ENCODE peak calls at places on chromosomes 7 and 10, in ten cellular contexts. One of them, this sample, is unnamed.
A peak's percentile ranks its signal among the peaks of the same experiment; 100 is the strongest.

GRCh38 chr7:93055543-93056107 is 62.2 kb downstream of the SAMD9 start:
- DNase-seq in suprapubic skin: no peak
- DNase-seq in A549: peak; percentile 30
- DNase-seq in psoas muscle: no peak
- DNase-seq in GM23338: peak; percentile 66
- DNase-seq in K562: peak; percentile 11
- DNase-seq in cardiac muscle cell: peak; percentile 57
- DNase-seq in left ventricle myocardium inferior: no peak
- DNase-seq in AG04450: no peak
- DNase-seq in sigmoid colon: no peak
- DNase-seq in this sample: peak; percentile 49

GRCh38 chr7:37095122-37095521 is 353.5 kb downstream of the ELMO1 start:
- DNase-seq in cardiac muscle cell: no peak
- DNase-seq in suprapubic skin: no peak
- DNase-seq in GM23338: peak; percentile 14
- DNase-seq in K562: no peak
- DNase-seq in AG04450: no peak
- DNase-seq in left ventricle myocardium inferior: no peak
- DNase-seq in A549: no peak
- DNase-seq in psoas muscle: no peak
- DNase-seq in sigmoid colon: no peak
- DNase-seq in this sample: no peak

GRCh38 chr7:148650232-148650858 is 48.4 kb upstream of the CUL1 start:
- DNase-seq in GM23338: no peak
- DNase-seq in A549: no peak
- DNase-seq in psoas muscle: no peak
- DNase-seq in suprapubic skin: no peak
- DNase-seq in cardiac muscle cell: peak; percentile 12
- DNase-seq in K562: no peak
- DNase-seq in AG04450: peak; percentile 8
- DNase-seq in left ventricle myocardium inferior: no peak
- DNase-seq in sigmoid colon: no peak
- DNase-seq in this sample: peak; percentile 19

GRCh38 chr7:3120513-3120912 is 76.8 kb upstream of the CARD11 start:
- DNase-seq in sigmoid colon: no peak
- DNase-seq in GM23338: no peak
- DNase-seq in cardiac muscle cell: no peak
- DNase-seq in A549: no peak
- DNase-seq in AG04450: no peak
- DNase-seq in K562: peak; percentile 15
- DNase-seq in psoas muscle: no peak
- DNase-seq in suprapubic skin: no peak
- DNase-seq in left ventricle myocardium inferior: no peak
- DNase-seq in this sample: no peak

GRCh38 chr10:32556996-32557395 is 111.1 kb downstream of the CCDC7 start:
- DNase-seq in sigmoid colon: no peak
- DNase-seq in psoas muscle: no peak
- DNase-seq in suprapubic skin: no peak
- DNase-seq in AG04450: no peak
- DNase-seq in left ventricle myocardium inferior: no peak
- DNase-seq in K562: no peak
- DNase-seq in cardiac muscle cell: no peak
- DNase-seq in GM23338: no peak
- DNase-seq in A549: no peak
- DNase-seq in this sample: no peak

GRCh38 chr10:122486396-122487080 is 25.2 kb downstream of the HTRA1 start:
- DNase-seq in suprapubic skin: no peak
- DNase-seq in sigmoid colon: peak; percentile 53
- DNase-seq in K562: no peak
- DNase-seq in psoas muscle: no peak
- DNase-seq in GM23338: no peak
- DNase-seq in cardiac muscle cell: no peak
- DNase-seq in A549: no peak
- DNase-seq in AG04450: no peak
- DNase-seq in left ventricle myocardium inferior: no peak
- DNase-seq in this sample: no peak

GRCh38 chr10:79266543-79267312 is 80.5 kb upstream of the PPIF start:
- DNase-seq in AG04450: peak; percentile 74
- DNase-seq in left ventricle myocardium inferior: peak; percentile 70
- DNase-seq in sigmoid colon: peak; percentile 90
- DNase-seq in GM23338: no peak
- DNase-seq in A549: no peak
- DNase-seq in K562: no peak
- DNase-seq in psoas muscle: peak; percentile 80
- DNase-seq in cardiac muscle cell: no peak
- DNase-seq in suprapubic skin: peak; percentile 86
- DNase-seq in this sample: peak; percentile 86

GRCh38 chr7:151104411-151105235 is 18.3 kb downstream of the AGAP3 start:
- DNase-seq in suprapubic skin: no peak
- DNase-seq in left ventricle myocardium inferior: no peak
- DNase-seq in cardiac muscle cell: no peak
- DNase-seq in psoas muscle: no peak
- DNase-seq in A549: no peak
- DNase-seq in K562: no peak
- DNase-seq in sigmoid colon: no peak
- DNase-seq in GM23338: peak; percentile 91
- DNase-seq in AG04450: no peak
- DNase-seq in this sample: no peak

GRCh38 chr7:73851410-73852338 is 9.3 kb upstream of the TMEM270 start:
- DNase-seq in sigmoid colon: no peak
- DNase-seq in AG04450: peak; percentile 94
- DNase-seq in left ventricle myocardium inferior: no peak
- DNase-seq in GM23338: no peak
- DNase-seq in suprapubic skin: no peak
- DNase-seq in K562: peak; percentile 65
- DNase-seq in psoas muscle: no peak
- DNase-seq in A549: peak; percentile 62
- DNase-seq in cardiac muscle cell: no peak
- DNase-seq in this sample: peak; percentile 91

GRCh38 chr7:71867626-71868025 is 544.5 kb downstream of the CALN1 start:
- DNase-seq in K562: no peak
- DNase-seq in AG04450: no peak
- DNase-seq in GM23338: no peak
- DNase-seq in A549: no peak
- DNase-seq in suprapubic skin: no peak
- DNase-seq in sigmoid colon: no peak
- DNase-seq in left ventricle myocardium inferior: no peak
- DNase-seq in cardiac muscle cell: no peak
- DNase-seq in psoas muscle: no peak
- DNase-seq in this sample: no peak

GRCh38 chr7:71868797-71869196 is 543.3 kb downstream of the CALN1 start:
- DNase-seq in K562: no peak
- DNase-seq in cardiac muscle cell: no peak
- DNase-seq in GM23338: no peak
- DNase-seq in A549: no peak
- DNase-seq in suprapubic skin: no peak
- DNase-seq in left ventricle myocardium inferior: no peak
- DNase-seq in AG04450: no peak
- DNase-seq in sigmoid colon: no peak
- DNase-seq in psoas muscle: no peak
- DNase-seq in this sample: peak; percentile 22

DNA sequence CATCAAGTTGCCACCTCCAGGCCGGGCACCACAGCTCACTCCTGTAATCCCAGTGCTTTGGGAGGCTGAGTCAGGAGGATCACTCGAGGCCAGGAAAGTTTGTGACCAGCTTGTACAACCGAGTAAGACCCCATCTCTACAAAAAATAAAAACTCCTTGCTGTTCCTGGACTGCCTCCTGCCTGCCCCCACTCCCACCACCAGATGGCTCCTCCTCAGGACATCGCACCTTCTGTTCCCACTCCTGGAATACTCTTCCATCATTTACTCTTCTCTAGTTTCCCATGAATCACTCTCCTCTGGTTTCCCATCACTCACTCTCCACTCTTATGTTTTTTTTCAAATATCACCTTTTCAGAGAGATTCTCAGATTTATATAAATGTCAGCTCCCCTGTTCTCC is 540.7 kb downstream of the CALN1 start:
- DNase-seq in cardiac muscle cell: no peak
- DNase-seq in psoas muscle: no peak
- DNase-seq in GM23338: peak; percentile 25
- DNase-seq in K562: peak; percentile 20
- DNase-seq in left ventricle myocardium inferior: no peak
- DNase-seq in AG04450: no peak
- DNase-seq in A549: no peak
- DNase-seq in suprapubic skin: no peak
- DNase-seq in sigmoid colon: no peak
- DNase-seq in this sample: no peak
- TF ChIP-seq CTCF in cardiac muscle cell: no peak
- TF ChIP-seq CTCF in psoas muscle: no peak
- TF ChIP-seq CTCF in GM23338: peak; percentile 66
- TF ChIP-seq CTCF in K562: peak; percentile 52
- TF ChIP-seq CTCF in left ventricle myocardium inferior: peak; percentile 39
- TF ChIP-seq CTCF in AG04450: no peak
- TF ChIP-seq CTCF in A549: no peak
- TF ChIP-seq CTCF in suprapubic skin: no peak
- TF ChIP-seq CTCF in sigmoid colon: no peak
- TF ChIP-seq CTCF in this sample: no peak

DNA sequence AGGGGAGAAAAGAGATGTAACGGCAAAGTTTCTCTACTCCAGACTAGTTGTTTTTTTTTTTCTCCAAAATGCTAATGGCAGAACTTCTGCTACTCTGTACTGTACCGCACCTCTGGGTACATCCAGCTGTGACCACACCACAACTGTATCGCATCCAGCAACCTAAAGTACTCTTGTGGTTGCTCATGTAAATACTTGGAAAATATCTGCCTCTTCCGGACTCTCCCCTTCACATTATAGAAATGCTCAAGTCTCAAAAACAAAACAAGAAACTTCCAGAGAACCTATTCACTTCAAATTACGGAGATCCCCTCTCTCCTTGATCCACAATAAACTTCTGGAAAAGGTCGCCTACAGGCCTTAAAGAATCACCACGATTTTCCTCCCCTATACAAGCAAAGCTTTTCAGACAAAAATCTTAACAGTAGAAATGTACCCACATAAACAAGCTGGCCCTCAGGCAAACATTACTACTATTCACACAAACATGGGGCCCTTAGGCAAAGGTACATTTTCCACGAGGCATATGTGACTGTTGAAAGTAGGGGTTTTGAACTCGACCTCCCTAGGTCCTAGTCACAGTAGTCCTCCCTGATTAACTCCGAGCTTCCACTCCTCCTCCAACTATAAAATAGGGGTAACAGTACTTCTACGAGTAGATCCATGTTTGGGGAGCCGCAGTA is 222.9 kb upstream of the MKLN1 start:
- DNase-seq in cardiac muscle cell: no peak
- DNase-seq in GM23338: no peak
- DNase-seq in sigmoid colon: no peak
- DNase-seq in AG04450: no peak
- DNase-seq in suprapubic skin: no peak
- DNase-seq in left ventricle myocardium inferior: no peak
- DNase-seq in K562: no peak
- DNase-seq in A549: no peak
- DNase-seq in psoas muscle: no peak
- DNase-seq in this sample: no peak
- H3K27ac ChIP-seq in cardiac muscle cell: no peak overlapping the region
- H3K27ac ChIP-seq in GM23338: no peak overlapping the region
- H3K27ac ChIP-seq in sigmoid colon: peak overlapping the region; percentile 100
- H3K27ac ChIP-seq in AG04450: no peak overlapping the region
- H3K27ac ChIP-seq in suprapubic skin: peak overlapping the region; percentile 100
- H3K27ac ChIP-seq in left ventricle myocardium inferior: peak overlapping the region; percentile 99
- H3K27ac ChIP-seq in K562: no peak overlapping the region
- H3K27ac ChIP-seq in A549: peak overlapping the region; percentile 68
- H3K27ac ChIP-seq in psoas muscle: peak overlapping the region; percentile 96
- H3K27ac ChIP-seq in this sample: no peak overlapping the region

DNA sequence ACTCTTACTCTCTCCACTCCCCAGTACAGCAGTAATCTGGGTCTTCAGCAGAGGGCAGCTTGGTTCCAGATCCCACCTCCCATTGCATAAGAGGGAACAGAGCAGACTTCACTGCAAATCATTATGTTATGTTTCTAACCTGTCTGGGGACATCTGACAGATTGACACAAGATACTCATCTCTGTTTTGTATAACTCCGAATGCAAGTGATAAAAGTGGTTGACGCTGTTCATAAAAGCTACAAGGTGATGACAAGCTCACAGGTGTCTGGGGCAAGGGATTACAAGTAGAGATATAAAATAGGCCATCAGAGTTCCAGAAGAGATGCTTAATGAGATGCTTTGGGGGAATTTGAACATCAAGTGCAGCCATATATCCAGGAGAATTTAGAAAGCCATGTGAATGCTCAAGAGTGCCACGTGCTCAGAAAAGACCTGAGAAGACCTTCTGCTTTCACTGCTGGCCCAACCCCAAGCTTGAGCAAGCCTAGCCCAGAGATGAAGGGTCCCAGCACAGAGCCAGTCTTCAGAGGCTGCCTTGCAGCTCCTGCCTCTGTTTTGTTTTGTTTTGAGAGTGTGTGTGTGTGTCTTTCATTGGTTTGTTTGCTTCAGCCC is 80.6 kb downstream of the VSTM2A start:
- DNase-seq in AG04450: no peak
- DNase-seq in K562: no peak
- DNase-seq in left ventricle myocardium inferior: no peak
- DNase-seq in cardiac muscle cell: no peak
- DNase-seq in suprapubic skin: no peak
- DNase-seq in GM23338: no peak
- DNase-seq in psoas muscle: no peak
- DNase-seq in A549: no peak
- DNase-seq in sigmoid colon: no peak
- DNase-seq in this sample: no peak
- TF ChIP-seq CTCF in AG04450: no peak
- TF ChIP-seq CTCF in K562: no peak
- TF ChIP-seq CTCF in left ventricle myocardium inferior: no peak
- TF ChIP-seq CTCF in cardiac muscle cell: no peak
- TF ChIP-seq CTCF in suprapubic skin: no peak
- TF ChIP-seq CTCF in GM23338: peak; percentile 41
- TF ChIP-seq CTCF in psoas muscle: no peak
- TF ChIP-seq CTCF in A549: no peak
- TF ChIP-seq CTCF in sigmoid colon: no peak
- TF ChIP-seq CTCF in this sample: no peak

GRCh38 chr10:62058476-62058875 is 157.0 kb downstream of the ARID5B start:
- DNase-seq in cardiac muscle cell: no peak
- DNase-seq in suprapubic skin: no peak
- DNase-seq in A549: no peak
- DNase-seq in left ventricle myocardium inferior: no peak
- DNase-seq in K562: no peak
- DNase-seq in AG04450: no peak
- DNase-seq in GM23338: no peak
- DNase-seq in psoas muscle: no peak
- DNase-seq in sigmoid colon: no peak
- DNase-seq in this sample: no peak
- H3K27ac ChIP-seq in cardiac muscle cell: no peak overlapping the region
- H3K27ac ChIP-seq in suprapubic skin: peak overlapping the region; percentile 62
- H3K27ac ChIP-seq in A549: no peak overlapping the region
- H3K27ac ChIP-seq in left ventricle myocardium inferior: peak overlapping the region; percentile 94
- H3K27ac ChIP-seq in K562: no peak overlapping the region
- H3K27ac ChIP-seq in AG04450: no peak overlapping the region
- H3K27ac ChIP-seq in GM23338: no peak overlapping the region
- H3K27ac ChIP-seq in psoas muscle: peak overlapping the region; percentile 98
- H3K27ac ChIP-seq in sigmoid colon: peak overlapping the region; percentile 92
- H3K27ac ChIP-seq in this sample: no peak overlapping the region

DNA sequence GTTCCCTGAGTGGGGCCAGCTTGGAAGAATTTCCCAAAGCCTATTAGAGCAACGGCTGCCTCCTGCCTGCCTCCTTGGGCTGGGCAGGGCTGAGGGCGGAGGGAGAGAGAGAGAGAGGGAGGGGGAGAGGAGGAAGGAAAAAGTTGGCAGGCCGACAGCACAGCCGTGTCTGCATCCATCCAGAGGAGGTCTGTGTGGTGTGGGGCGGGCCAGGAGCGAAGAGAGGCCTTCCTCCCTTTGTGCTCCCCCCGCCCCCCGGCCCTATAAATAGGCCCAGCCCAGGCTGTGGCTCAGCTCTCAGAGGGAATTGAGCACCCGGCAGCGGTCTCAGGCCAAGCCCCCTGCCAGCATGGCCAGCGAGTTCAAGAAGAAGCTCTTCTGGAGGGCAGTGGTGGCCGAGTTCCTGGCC is at the start of gene AQP1:
- DNase-seq in A549: no peak
- DNase-seq in GM23338: no peak
- DNase-seq in AG04450: no peak
- DNase-seq in suprapubic skin: no peak
- DNase-seq in psoas muscle: peak; percentile 80
- DNase-seq in sigmoid colon: peak; percentile 96
- DNase-seq in cardiac muscle cell: peak; percentile 91
- DNase-seq in left ventricle myocardium inferior: peak; percentile 86
- DNase-seq in K562: peak; percentile 36
- DNase-seq in this sample: no peak
- TF ChIP-seq CTCF in A549: no peak
- TF ChIP-seq CTCF in GM23338: no peak
- TF ChIP-seq CTCF in AG04450: no peak
- TF ChIP-seq CTCF in suprapubic skin: no peak
- TF ChIP-seq CTCF in psoas muscle: no peak
- TF ChIP-seq CTCF in sigmoid colon: no peak
- TF ChIP-seq CTCF in cardiac muscle cell: no peak
- TF ChIP-seq CTCF in left ventricle myocardium inferior: peak; percentile 27
- TF ChIP-seq CTCF in K562: no peak
- TF ChIP-seq CTCF in this sample: no peak